ENCODE peak calls at places on chromosome 5, in seven cellular contexts. S is ovary, M is IMR-90, H is upper lobe of left lung, G is heart left ventricle, Z is spleen, C is tibial nerve. U is an unnamed sample.

GRCh38 chr5:83147593-83147992 is 70.2 kb downstream of the XRCC4 start:
- DNase-seq in M (no peak), G (no peak), Z (no peak), S (no peak), C (no peak), H (no peak), U (no peak)

GRCh38 chr5:135094339-135095051 is 60.5 kb upstream of the PITX1 start:
- DNase-seq in M (no peak), H (no peak), S (no peak), C (no peak), G (peak; percentile 2), Z (peak; percentile 47), U (peak; percentile 30)

GRCh38 chr5:178404987-178405386 is 172.4 kb upstream of the PHYKPL start:
- DNase-seq in S (no peak), C (no peak), M (no peak), G (no peak), H (no peak), Z (no peak), U (no peak)

GRCh38 chr5:140259509-140259908 is 43.4 kb downstream of the PFDN1 start:
- DNase-seq in G (no peak), M (no peak), H (no peak), S (no peak), Z (no peak), C (no peak), U (no peak)

GRCh38 chr5:72288923-72289322 is 31.1 kb downstream of the MRPS27 start:
- DNase-seq in M (no peak), G (peak; percentile 31), Z (no peak), S (no peak), H (no peak), C (no peak), U (peak; percentile 81)

GRCh38 chr5:56264417-56265025 is 31.4 kb upstream of the ANKRD55 start:
- DNase-seq in Z (no peak), S (no peak), H (peak; percentile 31), C (no peak), M (peak; percentile 54), G (no peak), U (no peak)

GRCh38 chr5:67094476-67095300 is 101.9 kb downstream of the CD180 start:
- DNase-seq in H (peak; percentile 31), S (no peak), Z (no peak), C (peak; percentile 17), G (peak; percentile 20), M (peak; percentile 56), U (peak; percentile 10)

GRCh38 chr5:155082401-155082800 is 68.8 kb downstream of the KIF4B start:
- DNase-seq in H (no peak), M (peak; percentile 84), S (no peak), G (no peak), Z (no peak), C (no peak), U (no peak)

GRCh38 chr5:102762095-102762534 is 7.0 kb downstream of the PAM start:
- DNase-seq in Z (no peak), C (no peak), H (no peak), M (peak; percentile 47), G (no peak), S (no peak), U (no peak)

GRCh38 chr5:59873113-59873512 is 20.4 kb downstream of the PDE4D start:
- DNase-seq in S (no peak), G (no peak), Z (no peak), H (no peak), C (no peak), M (peak; percentile 74), U (no peak)

GRCh38 chr5:35838370-35839042 is 18.2 kb upstream of the IL7R start:
- DNase-seq in H (no peak), Z (no peak), G (no peak), M (peak; percentile 23), S (no peak), C (no peak), U (no peak)

GRCh38 chr5:33997331-33997983 is 10.4 kb downstream of the AMACR start:
- DNase-seq in H (peak; percentile 73), S (peak; percentile 26), M (peak; percentile 88), Z (no peak), G (peak; percentile 59), C (peak; percentile 78), U (peak; percentile 82)

GRCh38 chr5:151285683-151286082 is 17.9 kb downstream of the SLC36A3 start:
- DNase-seq in Z (no peak), C (no peak), M (no peak), H (no peak), G (no peak), S (no peak), U (no peak)

GRCh38 chr5:175470756-175471155 is 7.6 kb upstream of the SFXN1 start:
- DNase-seq in G (no peak), C (no peak), S (no peak), M (peak; percentile 22), H (no peak), Z (no peak), U (no peak)

GRCh38 chr5:76414788-76415187 is 11.7 kb downstream of the IQGAP2 start:
- DNase-seq in G (no peak), M (no peak), S (no peak), H (no peak), Z (no peak), C (no peak), U (no peak)

GRCh38 chr5:121867403-121867802 is 15.7 kb downstream of the FTMT start:
- DNase-seq in M (no peak), G (no peak), Z (no peak), H (no peak), C (no peak), S (no peak), U (no peak)

GRCh38 chr5:9654886-9655285 is 24.7 kb upstream of the TAS2R1 start:
- DNase-seq in Z (no peak), M (peak; percentile 36), G (no peak), C (no peak), H (no peak), S (no peak), U (no peak)

GRCh38 chr5:26847041-26847736 is 191.2 kb downstream of the CDH9 start:
- DNase-seq in M (no peak), H (no peak), Z (no peak), G (no peak), C (no peak), S (no peak), U (no peak)

GRCh38 chr5:172678902-172679301 is 37.8 kb downstream of the NEURL1B start:
- DNase-seq in Z (peak; percentile 36), G (peak; percentile 92), H (peak; percentile 35), M (no peak), S (no peak), C (no peak), U (peak; percentile 47)

GRCh38 chr5:42951169-42951846 is 88.8 kb downstream of the ANXA2R start:
- DNase-seq in H (peak; percentile 56), Z (peak; percentile 91), M (peak; percentile 43), C (peak; percentile 32), G (peak; percentile 58), S (peak; percentile 33), U (no peak)

GRCh38 chr5:76180817-76181805 is 97.9 kb downstream of the SV2C start:
- DNase-seq in S (no peak), H (peak; percentile 38), G (no peak), Z (no peak), C (no peak), M (no peak), U (no peak)

DNA sequence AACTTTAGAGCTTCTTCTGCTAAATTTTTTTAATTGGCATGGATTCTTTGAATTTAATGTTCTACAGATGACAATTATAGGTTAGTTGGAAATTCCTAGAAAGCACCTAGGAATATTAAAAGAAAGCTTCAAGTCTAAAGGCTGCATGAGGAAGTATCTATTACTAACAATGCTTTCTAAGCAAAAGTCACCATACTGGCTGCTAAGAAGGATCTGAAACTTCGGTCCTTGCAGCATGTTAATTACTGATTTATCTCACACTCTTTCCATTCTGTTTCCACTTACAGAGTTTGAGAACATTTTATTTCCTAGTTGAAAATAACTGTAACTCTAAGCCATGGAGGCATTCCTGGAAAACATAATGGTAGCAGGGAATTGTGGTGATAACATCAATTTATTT is 8.4 kb downstream of the SEMA6A start:
- DNase-seq in G (no peak), C (no peak), M (no peak), Z (no peak), S (no peak), H (no peak), U (no peak)
- H3K4me1 ChIP-seq in G (peaks cover 13% of the 10 kb centered on the region), C (no peaks in the 10 kb centered on the region), M (no peaks in the 10 kb centered on the region), Z (no peaks in the 10 kb centered on the region), S (peaks cover 2% of the 10 kb centered on the region), H (peaks cover 3% of the 10 kb centered on the region), U (peaks cover 9% of the 10 kb centered on the region)

DNA sequence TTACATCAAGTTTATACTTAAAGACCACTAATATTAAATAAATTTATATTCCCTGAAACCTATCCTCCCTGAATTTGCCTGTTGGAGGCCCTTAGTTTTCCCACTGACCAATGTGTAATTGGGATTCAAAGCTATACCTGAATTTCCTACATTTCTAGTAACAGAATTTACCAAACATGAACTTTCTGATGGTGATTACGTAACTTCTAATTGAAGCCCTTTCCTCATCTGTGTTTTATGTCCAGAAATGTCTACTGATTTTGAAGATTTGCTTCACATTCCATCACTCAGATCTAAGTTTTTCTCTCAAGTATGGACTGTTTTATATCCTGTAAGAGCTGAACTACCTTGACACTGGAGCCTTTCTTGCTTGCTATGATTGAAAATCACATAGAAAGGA is 12.8 kb downstream of the ZFP62 start:
- DNase-seq in S (no peak), G (no peak), M (no peak), H (no peak), C (no peak), Z (no peak), U (no peak)
- H3K9me3 ChIP-seq in S (peaks cover 28% of the 10 kb centered on the region), G (peaks cover 18% of the 10 kb centered on the region), M (peaks cover 57% of the 10 kb centered on the region), H (peaks cover 10% of the 10 kb centered on the region), C (peaks cover 53% of the 10 kb centered on the region), Z (peaks cover 22% of the 10 kb centered on the region), U (no peaks in the 10 kb centered on the region)

DNA sequence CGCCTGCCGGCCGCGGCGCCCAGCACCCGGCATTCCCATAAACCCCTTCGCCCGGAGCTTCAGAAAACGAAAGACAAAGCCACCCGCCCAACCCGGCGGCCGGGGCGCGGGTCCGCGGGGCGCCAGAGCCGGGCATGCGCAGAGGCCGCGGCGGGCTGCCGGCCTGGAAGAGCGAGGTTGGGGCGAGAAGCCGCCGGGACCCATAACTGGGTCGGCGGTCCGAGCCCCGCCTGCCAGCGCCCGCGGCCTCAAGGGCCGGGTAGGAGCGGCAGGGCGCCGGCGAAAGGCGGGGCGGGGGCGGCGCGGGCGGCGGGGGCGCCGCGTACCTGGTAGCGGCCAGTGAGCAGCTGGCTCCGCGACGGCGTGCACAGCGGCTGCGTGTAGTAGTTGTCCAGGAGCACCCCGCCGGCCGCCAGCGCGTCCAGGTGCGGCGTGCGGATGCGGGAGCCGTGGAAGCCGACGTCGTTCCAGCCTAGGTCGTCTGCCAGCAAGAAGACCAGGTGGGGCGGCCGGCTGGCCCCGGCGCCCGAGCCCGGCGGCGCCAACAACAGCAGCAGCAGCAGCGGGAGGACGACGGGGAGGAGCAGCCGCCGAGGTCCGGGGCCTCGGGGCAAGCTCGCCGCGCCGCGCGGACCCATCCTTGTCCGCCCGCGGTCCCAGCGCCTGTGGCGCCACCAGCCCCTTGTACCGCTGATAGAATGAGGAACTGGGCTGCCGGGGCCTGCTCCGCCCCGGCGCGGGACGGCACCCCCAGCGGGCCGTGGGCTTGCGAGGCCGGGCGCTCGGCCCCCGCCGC is at the start of gene ARSB:
- DNase-seq in M (peak; percentile 77), H (peak; percentile 90), C (peak; percentile 76), Z (peak; percentile 96), S (peak; percentile 89), G (peak; percentile 89), U (peak; percentile 77)
- TF ChIP-seq POLR2A in M (peak; percentile 62), H (peak; percentile 9), C (peak; percentile 60), Z (no peak), S (peak; percentile 44), G (no peak), U (peak; percentile 53)

DNA sequence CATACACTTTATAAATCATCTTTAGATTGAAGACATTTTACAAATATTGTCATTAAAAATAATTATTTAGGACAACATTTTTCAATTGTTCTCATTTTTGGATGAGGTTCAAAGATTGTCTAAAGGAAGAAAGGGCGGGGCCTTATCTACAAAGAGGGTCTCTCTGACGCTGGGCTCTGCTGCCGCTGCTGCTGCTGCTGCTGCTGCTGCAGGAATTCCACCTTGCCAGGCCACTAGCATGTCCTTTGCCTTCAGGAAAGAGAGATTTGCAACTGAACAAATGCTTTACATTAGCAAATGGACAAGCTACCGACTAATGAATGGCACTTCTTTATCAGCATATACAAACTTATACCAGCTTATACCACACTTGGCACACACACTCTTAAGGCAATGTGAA is 220.8 kb upstream of the TMEM161B start:
- DNase-seq in H (no peak), C (no peak), S (no peak), Z (no peak), G (no peak), M (no peak), U (no peak)
- H3K4me1 ChIP-seq in H (no peaks in the 10 kb centered on the region), C (no peaks in the 10 kb centered on the region), S (no peaks in the 10 kb centered on the region), Z (no peaks in the 10 kb centered on the region), G (no peaks in the 10 kb centered on the region), M (no peaks in the 10 kb centered on the region), U (no peaks in the 10 kb centered on the region)

U was measured in gastrocnemius medialis.